ENCODE peak calls at places on chromosomes 1 and 21, in eight cellular contexts. U is breast epithelium, T is right lobe of liver, Y is cardiac fibroblast, R is neural progenitor cell, A is AG09309, K is cardiac muscle cell, D is sigmoid colon. W is an unnamed sample.

GRCh38 chr1:58249729-58250586 is 296.6 kb downstream of the OMA1 start:
- DNase-seq in K (peak), Y (peak), R (peak), D (no peak), U (no peak), A (peak), T (peak), W (peak)

GRCh38 chr1:9438431-9439073 is 100.7 kb upstream of the SLC25A33 start:
- DNase-seq in U (peak), R (no peak), K (no peak), T (peak), A (peak), Y (peak), D (peak), W (no peak)

GRCh38 chr1:29145739-29146437 is 22.2 kb upstream of the TMEM200B start:
- DNase-seq in R (no peak), D (no peak), T (no peak), U (no peak), A (peak), Y (peak), K (no peak), W (no peak)

GRCh38 chr1:230127105-230128054 is 60.3 kb downstream of the GALNT2 start:
- DNase-seq in A (no peak), K (no peak), U (no peak), Y (no peak), D (no peak), T (no peak), R (peak), W (no peak)

GRCh38 chr1:207997486-207998268 is 86.8 kb upstream of the CD34 start:
- DNase-seq in U (peak), Y (peak), D (peak), R (peak), A (no peak), T (peak), K (peak), W (peak)

GRCh38 chr1:119935373-119935772 is 39.1 kb upstream of the ADAM30 start:
- DNase-seq in U (no peak), D (no peak), A (no peak), T (no peak), R (no peak), Y (no peak), K (no peak), W (no peak)

GRCh38 chr1:100499412-100499811 is 38.5 kb upstream of the GPR88 start:
- DNase-seq in A (no peak), Y (peak), U (no peak), R (no peak), T (no peak), K (no peak), D (no peak), W (no peak)

GRCh38 chr1:21705303-21705980 is 36.3 kb upstream of the RAP1GAP start:
- DNase-seq in A (no peak), Y (no peak), T (no peak), U (no peak), R (no peak), D (no peak), K (no peak), W (no peak)

GRCh38 chr1:218674280-218674773 is 329.2 kb downstream of the TGFB2 start:
- DNase-seq in U (no peak), R (peak), Y (peak), K (peak), T (no peak), D (no peak), A (no peak), W (peak)

GRCh38 chr1:225882008-225882698 is at the start of gene TMEM63A:
- DNase-seq in U (peak), K (peak), A (no peak), Y (peak), D (peak), R (peak), T (peak), W (peak)

GRCh38 chr1:89167590-89168215 is 8.1 kb downstream of the GBP7 start:
- DNase-seq in D (no peak), T (no peak), R (no peak), U (no peak), Y (no peak), K (no peak), A (no peak), W (no peak)

GRCh38 chr21:44730028-44730395 is 18.6 kb upstream of the TSPEAR start:
- DNase-seq in T (no peak), D (no peak), A (no peak), Y (no peak), U (no peak), K (no peak), R (no peak), W (no peak)

GRCh38 chr1:205536759-205537361 is 32.4 kb downstream of the CDK18 start:
- DNase-seq in R (no peak), U (no peak), D (peak), Y (no peak), K (no peak), A (no peak), T (no peak), W (no peak)

GRCh38 chr1:80047791-80048190 is 1041.3 kb upstream of the ADGRL4 start:
- DNase-seq in K (no peak), R (no peak), U (no peak), Y (peak), A (no peak), D (no peak), T (no peak), W (no peak)

GRCh38 chr1:45887156-45887842 is 83.9 kb downstream of the MAST2 start:
- DNase-seq in A (no peak), R (no peak), Y (no peak), K (no peak), T (no peak), D (no peak), U (no peak), W (no peak)

GRCh38 chr1:15808955-15809354 is 1.5 kb upstream of the UQCRHL start:
- DNase-seq in D (no peak), R (peak), T (no peak), A (no peak), K (no peak), U (no peak), Y (no peak), W (no peak)

GRCh38 chr1:90809093-90809492 is 92.0 kb upstream of the BARHL2 start:
- DNase-seq in D (no peak), Y (no peak), A (no peak), K (no peak), U (no peak), R (no peak), T (no peak), W (no peak)

GRCh38 chr1:181189691-181190361 is 101.3 kb downstream of the IER5 start:
- DNase-seq in A (no peak), K (peak), T (peak), R (peak), D (no peak), U (no peak), Y (peak), W (peak)

GRCh38 chr1:228088586-228089498 is 6.3 kb downstream of the ARF1 start:
- DNase-seq in Y (peak), R (no peak), T (peak), U (peak), A (no peak), D (peak), K (no peak), W (no peak)

GRCh38 chr1:237553078-237553477 is 337.6 kb downstream of the ZP4 start:
- DNase-seq in A (no peak), U (no peak), Y (no peak), T (no peak), K (no peak), R (no peak), D (no peak), W (no peak)

GRCh38 chr1:237562247-237562823 is 328.4 kb downstream of the ZP4 start:
- DNase-seq in U (no peak), K (peak), T (no peak), D (no peak), R (peak), A (peak), Y (peak), W (peak)

DNA sequence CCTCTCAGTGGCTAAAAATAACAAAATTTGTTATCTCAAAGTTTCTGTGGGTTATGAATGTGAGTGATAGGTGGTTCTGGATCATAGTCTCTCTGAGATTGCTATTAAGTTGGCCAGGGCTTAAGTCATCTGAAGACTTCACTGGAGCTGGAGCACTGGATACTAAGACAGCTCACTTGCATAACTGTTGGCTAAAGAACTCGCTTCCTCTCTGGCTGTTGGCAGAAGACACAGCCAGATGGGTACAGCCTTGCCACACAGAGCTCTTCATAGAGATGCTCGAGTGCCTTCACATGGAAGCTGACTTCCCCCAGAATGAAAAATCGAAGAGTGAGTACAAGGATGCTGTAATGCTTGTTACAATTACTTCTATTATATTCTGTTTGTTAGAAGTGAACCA is 333.8 kb downstream of the ZP4 start:
- DNase-seq in U (no peak), Y (no peak), A (no peak), R (no peak), T (no peak), K (no peak), D (no peak), W (no peak)
- TF ChIP-seq CTCF in U (no peak), Y (no peak), A (no peak), R (no peak), T (no peak), K (no peak), D (no peak), W (no peak)

DNA sequence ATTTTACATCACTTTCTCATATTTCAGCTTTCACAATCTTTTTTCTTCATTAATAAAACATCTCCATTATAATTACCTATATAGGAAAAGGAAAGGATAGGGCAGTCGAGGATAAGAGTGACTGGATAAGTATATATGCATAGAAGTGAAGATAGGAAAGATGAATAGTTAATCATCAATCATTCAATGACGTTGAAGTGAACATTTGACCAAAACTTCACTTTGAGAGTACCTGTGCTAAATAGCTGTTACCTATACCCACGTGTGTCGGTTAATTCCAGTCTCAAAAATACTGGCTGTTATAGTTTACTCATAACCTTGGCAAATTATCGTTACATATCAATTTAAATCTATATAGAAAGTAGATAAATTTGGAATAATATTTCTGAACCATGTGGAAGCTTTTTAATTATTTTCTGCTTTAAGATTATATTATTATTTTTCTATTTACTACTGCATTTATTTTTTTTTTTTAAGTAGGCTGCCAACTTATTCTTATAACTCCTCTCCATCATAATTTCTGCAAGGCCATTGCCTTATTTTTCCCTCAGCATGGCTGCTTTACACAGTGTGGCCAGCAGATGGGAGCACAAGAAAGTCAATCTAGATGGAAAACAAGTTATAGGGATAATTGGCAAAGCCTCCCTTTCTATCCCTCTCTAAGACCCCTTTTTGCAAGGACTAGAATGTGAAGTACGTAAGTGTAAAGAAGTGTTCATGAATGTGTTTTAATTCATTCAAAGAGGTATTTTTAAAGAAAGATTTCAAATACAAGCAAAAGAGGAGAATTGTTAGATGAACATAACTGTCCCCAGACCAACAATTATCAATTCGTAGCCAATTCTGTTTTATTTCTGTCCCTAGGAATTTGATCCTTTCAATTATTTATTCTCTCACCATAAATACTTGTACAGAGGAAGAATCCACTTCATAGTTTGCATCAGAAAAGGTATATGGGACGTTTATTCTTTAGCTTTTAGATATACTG is 290.4 kb downstream of the KCNT2 start:
- DNase-seq in Y (peak), T (no peak), U (no peak), K (peak), R (peak), A (no peak), D (no peak), W (peak)
- TF ChIP-seq CTCF in Y (peak), T (peak), U (no peak), K (peak), R (peak), A (peak), D (no peak), W (peak)

GRCh38 chr1:192998536-192998935 is 60.6 kb downstream of the UCHL5 start:
- DNase-seq in U (no peak), T (no peak), D (no peak), K (no peak), R (no peak), A (no peak), Y (no peak), W (no peak)
- TF ChIP-seq CTCF in U (no peak), T (no peak), D (no peak), K (peak), R (peak), A (peak), Y (peak), W (no peak)

GRCh38 chr1:31938184-31938975 is at the start of gene PTP4A2:
- DNase-seq in U (peak), R (peak), T (peak), Y (peak), K (peak), A (peak), D (peak), W (peak)

GRCh38 chr1:31936966-31937299 is 1.2 kb downstream of the PTP4A2 start:
- DNase-seq in U (no peak), A (no peak), R (no peak), T (no peak), D (no peak), Y (no peak), K (no peak), W (no peak)

GRCh38 chr1:31936278-31936965 is 1.7 kb downstream of the PTP4A2 start:
- DNase-seq in Y (peak), K (no peak), D (no peak), U (no peak), A (no peak), R (no peak), T (no peak), W (no peak)

GRCh38 chr1:31937300-31938183 is 626 bp downstream of the PTP4A2 start:
- DNase-seq in U (peak), T (peak), R (peak), K (peak), Y (peak), A (no peak), D (peak), W (peak)

GRCh38 chr1:31939484-31940329 is 1.5 kb upstream of the PTP4A2 start:
- DNase-seq in A (peak), K (peak), R (peak), Y (peak), D (no peak), U (peak), T (peak), W (peak)
- TF ChIP-seq CTCF in A (peak), K (peak), R (no peak), Y (peak), D (no peak), U (peak), T (peak), W (peak)

GRCh38 chr1:232014941-232015340 is 388.4 kb downstream of the DISC1 start:
- DNase-seq in K (peak), T (no peak), R (no peak), Y (no peak), U (no peak), D (no peak), A (no peak), W (no peak)

GRCh38 chr1:232018512-232019340 is 392.1 kb downstream of the DISC1 start:
- DNase-seq in R (no peak), A (no peak), Y (no peak), D (no peak), T (no peak), U (no peak), K (no peak), W (no peak)

GRCh38 chr1:232017057-232017456 is 390.5 kb downstream of the DISC1 start:
- DNase-seq in Y (no peak), U (no peak), K (no peak), D (no peak), R (no peak), T (no peak), A (no peak), W (no peak)

GRCh38 chr1:232020352-232020751 is 393.8 kb downstream of the DISC1 start:
- DNase-seq in U (no peak), K (no peak), D (no peak), A (no peak), Y (no peak), R (no peak), T (no peak), W (no peak)

GRCh38 chr1:232016636-232017035 is 390.0 kb downstream of the DISC1 start:
- DNase-seq in U (no peak), A (no peak), Y (no peak), R (no peak), T (no peak), D (no peak), K (no peak), W (no peak)
- TF ChIP-seq CTCF in U (no peak), A (no peak), Y (no peak), R (no peak), T (no peak), D (no peak), K (no peak), W (no peak)

GRCh38 chr1:107480548-107480947 is 339.7 kb downstream of the NTNG1 start:
- DNase-seq in R (no peak), Y (no peak), A (no peak), D (no peak), U (no peak), T (peak), K (no peak), W (peak)
- TF ChIP-seq CTCF in R (no peak), Y (no peak), A (no peak), D (no peak), U (no peak), T (no peak), K (no peak), W (no peak)

DNA sequence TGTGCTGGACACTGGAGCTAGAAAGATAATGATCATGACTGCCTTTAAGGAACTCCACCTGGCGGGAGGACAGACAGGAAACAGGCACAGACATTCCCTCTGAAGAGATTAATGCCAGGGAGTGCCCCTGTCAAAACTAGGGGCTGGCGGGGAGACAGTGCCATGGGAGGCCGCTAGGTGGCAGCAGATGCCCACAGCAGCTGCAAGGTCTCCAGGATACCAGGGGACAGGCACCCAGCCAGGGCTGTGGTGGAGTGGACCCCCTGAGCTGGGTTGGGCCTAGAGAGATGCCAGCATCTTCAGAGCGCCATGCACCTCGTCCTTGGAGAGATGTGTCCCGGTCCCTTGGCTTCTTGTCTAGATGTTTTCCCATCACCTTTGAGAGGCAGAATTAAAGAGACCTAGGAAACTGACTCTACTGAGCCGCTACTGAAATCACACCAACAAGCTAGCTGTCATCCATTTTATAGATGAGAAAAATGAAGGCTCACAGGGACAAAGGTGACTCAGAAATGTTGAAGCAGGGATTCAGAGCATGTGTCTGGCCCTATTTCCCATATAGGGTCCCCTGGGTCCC is 3.6 kb downstream of the REN start:
- DNase-seq in T (peak), R (peak), Y (peak), D (peak), A (no peak), U (peak), K (peak), W (peak)
- TF ChIP-seq CTCF in T (peak), R (peak), Y (peak), D (peak), A (peak), U (peak), K (peak), W (peak)

GRCh38 chr1:76070538-76070937 is 4.0 kb upstream of the ST6GALNAC3 start:
- DNase-seq in T (no peak), U (no peak), A (no peak), D (no peak), Y (peak), R (no peak), K (no peak), W (no peak)
- TF ChIP-seq CTCF in T (no peak), U (no peak), A (no peak), D (no peak), Y (no peak), R (no peak), K (no peak), W (no peak)

GRCh38 chr1:167924102-167924501 is 10.2 kb upstream of the ADCY10 start:
- DNase-seq in R (no peak), D (no peak), T (no peak), U (no peak), K (no peak), Y (no peak), A (no peak), W (no peak)

GRCh38 chr1:167928457-167928852 is 8.0 kb upstream of the DCAF6 start:
- DNase-seq in K (no peak), R (no peak), U (no peak), T (no peak), A (no peak), Y (no peak), D (no peak), W (no peak)

GRCh38 chr1:167924553-167925223 is 10.8 kb upstream of the ADCY10 start:
- DNase-seq in R (no peak), T (no peak), Y (no peak), K (no peak), U (no peak), D (no peak), A (no peak), W (no peak)

GRCh38 chr1:167927075-167927754 is 9.3 kb upstream of the DCAF6 start:
- DNase-seq in Y (no peak), R (no peak), D (no peak), T (no peak), A (no peak), K (no peak), U (no peak), W (no peak)

DNA sequence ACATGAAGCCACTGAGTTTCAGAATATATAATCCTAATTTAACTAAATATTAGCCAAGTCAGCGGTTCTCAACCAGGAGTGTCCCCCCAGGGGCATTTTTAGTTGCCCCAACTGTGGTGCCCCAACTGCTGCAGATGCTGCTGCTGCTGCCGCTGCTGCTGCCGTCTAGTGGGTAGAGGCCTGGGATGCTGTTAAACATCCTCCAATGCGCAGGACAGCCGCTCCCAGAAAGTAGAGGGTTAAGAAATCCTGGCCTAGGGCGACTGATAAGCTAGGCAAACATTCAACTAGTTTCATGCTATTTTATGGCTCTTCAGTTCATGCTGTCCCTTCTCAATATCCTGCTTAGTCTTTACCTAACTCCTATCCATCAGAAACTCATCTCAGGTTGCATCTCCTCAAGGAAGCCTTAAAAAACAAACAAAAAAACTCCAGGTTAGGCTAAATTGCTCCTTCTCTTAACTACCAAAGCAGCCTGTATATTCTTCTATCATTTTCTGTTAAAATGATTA is 9.9 kb upstream of the DCAF6 start:
- DNase-seq in A (no peak), R (peak), D (no peak), K (no peak), T (peak), Y (no peak), U (no peak), W (no peak)
- TF ChIP-seq CTCF in A (no peak), R (no peak), D (no peak), K (peak), T (peak), Y (no peak), U (no peak), W (no peak)

W was measured in nephron progenitor cell.